ENCODE peak calls at places on chromosomes 13 and 19, in ten cellular contexts. H is stimulated activated CD4-positive, alpha-beta T cell treated with anti-CD3 and anti-CD28 coated beads, Interleukin-1b, Interleukin-23, amount 100 ng/mL, for 1 hour; B is ELR; A is NCI-H774; W is fibroblast of mammary gland; U is NCI-H1105 treated with DMSO at 0.1 percent for 48 hours; Y is HEK293T; X is cerebellar nuclear complex; Q is KG1; O is H54. G is an unnamed sample.

GRCh38 chr19:37932985-37933953 is 26.3 kb downstream of the SIPA1L3 start:
- DNase-seq in X (no peak), O (peak; percentile 88), H (no peak), A (no peak), W (peak; percentile 48), Q (no peak), B (peak; percentile 67), U (no peak), Y (no peak), G (peak; percentile 61)

GRCh38 chr13:79997244-79997643 is 343.7 kb downstream of the SPRY2 start:
- DNase-seq in X (peak; percentile 93), U (no peak), H (no peak), B (no peak), O (no peak), Y (no peak), A (no peak), W (no peak), Q (no peak), G (peak; percentile 32)

GRCh38 chr13:84655677-84656076 is 773.4 kb upstream of the SLITRK1 start:
- DNase-seq in Q (peak; percentile 58), A (no peak), U (no peak), W (peak; percentile 43), B (peak; percentile 81), H (no peak), Y (no peak), X (no peak), O (no peak), G (no peak)

GRCh38 chr13:30173301-30173605 is 134.1 kb downstream of the KATNAL1 start:
- DNase-seq in W (no peak), Y (no peak), O (no peak), Q (no peak), X (no peak), A (no peak), U (no peak), H (no peak), B (no peak), G (no peak)

GRCh38 chr19:40091205-40092129 is 724 bp upstream of the ZNF780A start:
- DNase-seq in X (no peak), O (no peak), Y (no peak), B (no peak), W (no peak), Q (no peak), U (no peak), H (no peak), A (no peak), G (no peak)

GRCh38 chr13:113000575-113000974 is 31.6 kb downstream of the MCF2L start:
- DNase-seq in O (no peak), A (no peak), U (no peak), W (no peak), X (no peak), Q (no peak), B (no peak), H (no peak), Y (no peak), G (no peak)

GRCh38 chr13:73272831-73273230 is 214.0 kb downstream of the KLF5 start:
- DNase-seq in H (no peak), W (no peak), O (no peak), A (no peak), Y (no peak), X (no peak), U (no peak), B (no peak), Q (no peak), G (no peak)

GRCh38 chr19:46659151-46660007 is 1.6 kb downstream of the DACT3 start:
- DNase-seq in B (peak; percentile 36), X (no peak), Q (no peak), W (no peak), A (no peak), U (no peak), Y (no peak), O (no peak), H (no peak), G (no peak)

GRCh38 chr13:26019881-26020535 is 31.8 kb downstream of the SHISA2 start:
- DNase-seq in Y (no peak), U (no peak), A (no peak), H (no peak), W (peak; percentile 0), O (no peak), X (no peak), B (peak; percentile 59), Q (no peak), G (no peak)

GRCh38 chr13:30034448-30034795 is 184.0 kb upstream of the UBL3 start:
- DNase-seq in A (no peak), Y (no peak), Q (no peak), U (no peak), H (no peak), B (no peak), O (no peak), W (peak; percentile 71), X (no peak), G (no peak)

GRCh38 chr19:27736225-27736624 is 1476.7 kb downstream of the UQCRFS1 start:
- DNase-seq in Q (no peak), B (no peak), U (no peak), W (no peak), Y (no peak), H (no peak), O (no peak), X (no peak), A (no peak), G (no peak)

GRCh38 chr19:1423445-1424181 is 14.6 kb upstream of the RPS15 start:
- DNase-seq in U (no peak), A (no peak), Q (no peak), B (no peak), H (no peak), O (no peak), Y (no peak), W (no peak), X (no peak), G (no peak)

GRCh38 chr13:28613562-28613961 is 45.4 kb upstream of the POMP start:
- DNase-seq in U (no peak), B (no peak), H (no peak), A (no peak), Q (no peak), X (no peak), Y (no peak), O (no peak), W (no peak), G (no peak)

GRCh38 chr19:34642241-34642640 is 34.7 kb downstream of the SCGB2B2 start:
- DNase-seq in Q (no peak), B (no peak), O (no peak), A (no peak), Y (no peak), W (no peak), X (no peak), H (no peak), U (no peak), G (no peak)

G was measured in dermis microvascular lymphatic vessel endothelial cell.